ENCODE peak calls at places on chromosomes 12 and 14, in four cellular contexts. E is sigmoid colon, P is stomach, R is suprapubic skin. B is an unnamed sample. For H3K4me1, the result is how much of the 10 kb centered on the place peaks cover.

GRCh38 chr12:89826468-89826867 is 117.8 kb upstream of the ATP2B1 start:
- DNase-seq in P (no peak), E (no peak), R (no peak), B (no peak)

GRCh38 chr14:70192915-70193314 is 4.2 kb upstream of the SLC8A3 start:
- DNase-seq in R (no peak), E (no peak), P (no peak), B (no peak)

GRCh38 chr12:94679554-94679953 is 29.2 kb upstream of the TMCC3 start:
- DNase-seq in R (no peak), P (no peak), E (no peak), B (no peak)

GRCh38 chr12:103783744-103784664 is 57.0 kb downstream of the NT5DC3 start:
- DNase-seq in P (peak), E (peak), R (no peak), B (peak)

GRCh38 chr14:105627701-105628100 is 101.3 kb downstream of the TMEM121 start:
- DNase-seq in R (no peak), P (no peak), E (no peak), B (no peak)

GRCh38 chr14:71752111-71752738 is 180.0 kb upstream of the RGS6 start:
- DNase-seq in P (no peak), E (no peak), R (no peak), B (no peak)

GRCh38 chr12:113396828-113397496 is 6.7 kb downstream of the SDS start:
- DNase-seq in P (no peak), R (no peak), E (no peak), B (no peak)

GRCh38 chr12:105212431-105212830 is 23.5 kb downstream of the APPL2 start:
- DNase-seq in R (no peak), P (no peak), E (no peak), B (no peak)

GRCh38 chr12:107667464-107667863 is 18.1 kb upstream of the PWP1 start:
- DNase-seq in E (no peak), P (no peak), R (no peak), B (no peak)

GRCh38 chr14:64082837-64083236 is 211.3 kb downstream of the ESR2 start:
- DNase-seq in P (no peak), R (no peak), E (no peak), B (no peak)
- TF ChIP-seq EP300 in P (peak), R (peak), E (peak), B (no peak)

GRCh38 chr14:103699901-103700752 is 15.1 kb downstream of the XRCC3 start:
- DNase-seq in E (no peak), R (peak), P (no peak), B (no peak)

GRCh38 chr14:103699261-103699661 is 16.0 kb downstream of the XRCC3 start:
- DNase-seq in R (no peak), E (no peak), P (no peak), B (no peak)

GRCh38 chr14:103697196-103697595 is 18.1 kb downstream of the XRCC3 start:
- DNase-seq in P (no peak), E (no peak), R (peak), B (no peak)

GRCh38 chr14:103697601-103698379 is 17.5 kb downstream of the XRCC3 start:
- DNase-seq in R (peak), P (no peak), E (no peak), B (no peak)

GRCh38 chr14:103698380-103699260 is 16.6 kb downstream of the XRCC3 start:
- DNase-seq in E (no peak), P (peak), R (peak), B (peak)
- H3K4me1 ChIP-seq in E (under half), P (half or more), R (half or more), B (under half)

GRCh38 chr14:49867831-49868719 is 15.5 kb upstream of the NEMF start:
- DNase-seq in P (peak), E (peak), R (peak), B (peak)
- TF ChIP-seq POLR2AphosphoS5 in P (peak), E (peak), R (peak), B (peak)

DNA sequence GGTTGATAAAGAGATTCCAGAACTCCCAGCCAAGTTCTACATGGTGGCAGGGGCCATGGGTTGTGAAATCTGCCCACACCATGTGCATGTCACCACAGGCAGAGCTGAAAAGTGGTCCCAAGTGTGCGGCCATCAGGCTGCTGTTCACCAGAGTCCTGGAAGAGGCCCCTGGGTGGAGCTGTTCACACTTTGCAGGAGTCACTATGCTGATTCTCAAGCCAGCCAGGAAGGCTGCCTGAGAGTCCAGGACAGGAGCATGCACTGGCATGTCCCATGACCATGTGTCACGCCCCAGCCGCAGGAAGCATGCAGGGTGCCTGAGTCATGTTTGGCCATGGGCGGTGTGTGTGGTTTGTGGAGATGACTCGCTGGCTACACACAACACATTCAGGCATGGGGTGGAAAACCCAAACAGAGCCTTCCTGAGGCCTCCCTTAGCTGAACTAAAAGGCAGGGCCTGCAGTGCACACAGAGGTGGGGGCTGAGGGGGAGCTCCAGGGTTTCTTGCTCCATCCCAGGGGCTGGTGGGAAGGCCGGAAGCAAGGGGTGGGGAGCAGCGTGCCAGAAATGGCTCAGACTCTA is 19.5 kb downstream of the ABCB9 start:
- DNase-seq in E (peak), P (peak), R (peak), B (peak)
- TF ChIP-seq EP300 in E (no peak), P (no peak), R (no peak), B (no peak)

DNA sequence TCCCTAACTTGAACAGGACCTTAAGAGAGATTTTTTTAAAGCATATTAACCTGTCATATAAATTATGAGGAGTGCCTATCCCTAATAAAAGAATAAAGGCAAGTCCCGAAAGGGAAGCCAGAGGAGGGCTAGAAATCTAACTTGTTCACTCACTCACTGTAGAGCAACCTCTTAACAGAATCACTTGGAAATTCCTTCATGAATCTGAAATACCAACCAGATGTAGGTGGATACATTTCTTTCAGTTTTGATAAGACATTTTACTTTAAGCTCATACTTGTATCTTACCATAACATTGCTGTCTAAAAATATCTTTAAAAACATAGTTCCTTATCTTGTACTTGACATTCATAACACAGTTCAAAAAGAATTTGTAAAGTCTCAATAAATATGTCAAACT is 25.7 kb downstream of the NTN4 start:
- DNase-seq in E (no peak), P (no peak), R (no peak), B (no peak)
- H3K4me1 ChIP-seq in E (under half), P (under half), R (under half), B (under half)

GRCh38 chr14:102893452-102893851 is 29.0 kb upstream of the AMN start:
- DNase-seq in E (peak), P (peak), R (peak), B (peak)
- TF ChIP-seq POLR2AphosphoS5 in E (peak), P (peak), R (peak), B (peak)